ENCODE peak calls at places on chromosomes 5 and 9, in nine cellular contexts. D, G, A, I, E, Z, V, R and O are unnamed samples.

GRCh38 chr5:158821321-158821720 is 278.4 kb downstream of the EBF1 start:
- DNase-seq in E (no peak), D (no peak), R (no peak), I (no peak), A (no peak), G (peak), Z (no peak), V (no peak), O (no peak)

GRCh38 chr9:32839486-32839885 is 56.1 kb downstream of the TMEM215 start:
- DNase-seq in V (no peak), D (no peak), E (no peak), R (no peak), A (no peak), G (no peak), I (no peak), Z (no peak), O (no peak)

GRCh38 chr5:113652161-113652560 is 138.7 kb downstream of the YTHDC2 start:
- DNase-seq in I (no peak), D (no peak), Z (no peak), E (no peak), G (no peak), A (no peak), R (no peak), V (no peak), O (no peak)

GRCh38 chr9:73370053-73370452 is 218.4 kb downstream of the ANXA1 start:
- DNase-seq in G (peak), A (no peak), V (no peak), Z (no peak), I (no peak), R (no peak), E (no peak), D (no peak), O (no peak)

GRCh38 chr5:170307575-170308465 is 10.2 kb upstream of the LCP2 start:
- DNase-seq in R (peak), G (peak), A (peak), V (no peak), I (peak), E (peak), D (no peak), Z (peak), O (peak)

GRCh38 chr9:135077497-135078200 is 9.8 kb upstream of the OLFM1 start:
- DNase-seq in G (peak), E (no peak), R (peak), I (peak), A (peak), Z (peak), V (no peak), D (peak), O (no peak)

GRCh38 chr9:108184941-108185340 is 670.8 kb downstream of the ACTL7B start:
- DNase-seq in D (no peak), R (peak), G (peak), Z (peak), V (no peak), A (no peak), I (peak), E (peak), O (no peak)

GRCh38 chr9:23665051-23665450 is 161.0 kb downstream of the ELAVL2 start:
- DNase-seq in Z (no peak), A (no peak), I (no peak), V (no peak), E (no peak), D (no peak), G (no peak), R (no peak), O (no peak)

GRCh38 chr9:94525396-94526035 is 29.4 kb upstream of the PCAT7 start:
- DNase-seq in Z (no peak), A (no peak), D (no peak), I (no peak), G (no peak), R (no peak), V (no peak), E (no peak), O (no peak)

GRCh38 chr5:169895876-169896275 is 84.4 kb downstream of the INSYN2B start:
- DNase-seq in E (no peak), D (no peak), G (no peak), Z (peak), V (no peak), I (peak), A (no peak), R (no peak), O (no peak)

GRCh38 chr5:159185773-159186172 is 23.6 kb downstream of the RNF145 start:
- DNase-seq in R (no peak), G (no peak), A (no peak), E (no peak), D (no peak), Z (no peak), I (no peak), V (no peak), O (no peak)

GRCh38 chr5:17964067-17964466 is 329.8 kb downstream of the TAF11L14 start:
- DNase-seq in E (no peak), I (no peak), G (no peak), V (no peak), R (no peak), A (no peak), Z (no peak), D (no peak), O (no peak)

GRCh38 chr9:137320555-137321384 is 18.7 kb upstream of the NRARP start:
- DNase-seq in R (no peak), A (peak), Z (no peak), E (no peak), I (no peak), V (no peak), G (no peak), D (no peak), O (peak)

GRCh38 chr9:8857330-8858249 is 1058.0 kb upstream of the DMAC1 start:
- DNase-seq in G (no peak), D (peak), A (peak), R (peak), Z (peak), E (peak), I (peak), V (peak), O (peak)

GRCh38 chr5:147685991-147686390 is 96.5 kb downstream of the JAKMIP2 start:
- DNase-seq in D (no peak), R (no peak), I (no peak), G (peak), V (no peak), A (no peak), E (no peak), Z (no peak), O (no peak)

GRCh38 chr5:396715-397032 is 46.3 kb upstream of the EXOC3 start:
- DNase-seq in I (no peak), G (no peak), E (no peak), D (peak), V (no peak), Z (no peak), A (no peak), R (no peak), O (no peak)

GRCh38 chr5:132725745-132726144 is 11.6 kb downstream of the KIF3A start:
- DNase-seq in D (no peak), I (no peak), A (no peak), E (no peak), R (no peak), Z (no peak), G (no peak), V (no peak), O (no peak)

GRCh38 chr5:43203373-43203772 is 11.3 kb downstream of the NIM1K start:
- DNase-seq in I (no peak), R (no peak), A (no peak), E (no peak), D (no peak), Z (no peak), V (no peak), G (no peak), O (no peak)

GRCh38 chr5:139698461-139699146 is 50.5 kb downstream of the CXXC5 start:
- DNase-seq in R (peak), I (peak), A (no peak), Z (peak), G (peak), D (peak), V (no peak), E (peak), O (no peak)

GRCh38 chr5:56757077-56757476 is 58.3 kb upstream of the MAP3K1 start:
- DNase-seq in G (peak), I (no peak), Z (peak), E (no peak), A (no peak), R (no peak), D (no peak), V (no peak), O (no peak)

GRCh38 chr9:32863291-32863690 is 80.0 kb downstream of the TMEM215 start:
- DNase-seq in V (no peak), E (no peak), Z (no peak), G (no peak), R (no peak), I (no peak), A (no peak), D (no peak), O (no peak)

GRCh38 chr9:69963728-69964127 is 79.9 kb upstream of the MAMDC2 start:
- DNase-seq in A (no peak), V (no peak), E (no peak), D (no peak), I (no peak), R (no peak), Z (no peak), G (no peak), O (no peak)

GRCh38 chr5:87780831-87781760 is 368.4 kb upstream of the CCNH start:
- DNase-seq in D (peak), V (peak), I (peak), G (peak), R (peak), Z (peak), E (peak), A (peak), O (peak)

GRCh38 chr5:68368686-68369359 is 153.3 kb downstream of the PIK3R1 start:
- DNase-seq in I (peak), E (no peak), V (no peak), D (no peak), A (no peak), Z (peak), R (no peak), G (peak), O (no peak)

GRCh38 chr9:81879501-81879916 is 48.7 kb upstream of the SPATA31D4 start:
- DNase-seq in V (no peak), E (peak), G (no peak), Z (peak), D (no peak), R (no peak), I (peak), A (no peak), O (no peak)

GRCh38 chr5:141753971-141754713 is 72.1 kb upstream of the ARAP3 start:
- DNase-seq in V (no peak), G (peak), A (peak), I (peak), E (peak), D (peak), Z (peak), R (peak), O (peak)

GRCh38 chr5:17477553-17478265 is 20.3 kb upstream of the TAF11L2 start:
- DNase-seq in A (no peak), E (no peak), I (no peak), G (no peak), V (no peak), R (no peak), D (no peak), Z (no peak), O (no peak)